ENCODE peak calls at places on chromosomes 12 and 14, in seven cellular contexts. O is HFFc6, M is dorsolateral prefrontal cortex, Y is fibroblast of lung, F is K562, C is foreskin keratinocyte, X is brain microvascular endothelial cell. I is an unnamed sample.

GRCh38 chr14:88993946-88994345 is 169.5 kb downstream of the TTC8 start:
- DNase-seq in O (peak), M (no peak), Y (peak), F (no peak), C (peak), X (peak), I (peak)

GRCh38 chr12:110743571-110744093 is 941 bp upstream of the PPP1CC start:
- DNase-seq in O (no peak), M (peak), Y (peak), F (peak), C (no peak), X (no peak), I (no peak)

GRCh38 chr14:86787782-86788181 is 1205.2 kb downstream of the GALC start:
- DNase-seq in O (peak), M (no peak), Y (peak), F (no peak), C (no peak), X (no peak), I (peak)

GRCh38 chr12:107749094-107749493 is 11.8 kb downstream of the PRDM4 start:
- DNase-seq in O (no peak), M (no peak), Y (peak), F (no peak), C (peak), X (no peak), I (peak)

GRCh38 chr14:104865069-104865630 is at the start of gene CEP170B:
- DNase-seq in O (no peak), M (no peak), Y (peak), F (peak), C (no peak), X (no peak), I (peak)

GRCh38 chr14:26466862-26467261 is 131.0 kb downstream of the NOVA1 start:
- DNase-seq in O (no peak), M (no peak), Y (no peak), F (no peak), C (no peak), X (no peak), I (no peak)

GRCh38 chr14:61076531-61076930 is 95.5 kb downstream of the SLC38A6 start:
- DNase-seq in O (no peak), M (no peak), Y (peak), F (no peak), C (no peak), X (peak), I (peak)

GRCh38 chr14:54837508-54838149 is 65.0 kb downstream of the GCH1 start:
- DNase-seq in O (no peak), M (no peak), Y (no peak), F (no peak), C (no peak), X (no peak), I (no peak)

GRCh38 chr14:24483604-24484252 is 24.3 kb downstream of the CMA1 start:
- DNase-seq in O (no peak), M (no peak), Y (peak), F (no peak), C (no peak), X (peak), I (no peak)

GRCh38 chr12:94150483-94151225 is 2.3 kb downstream of the PLXNC1 start:
- DNase-seq in O (no peak), M (no peak), Y (no peak), F (no peak), C (no peak), X (no peak), I (no peak)

GRCh38 chr14:39582028-39582654 is 149.9 kb upstream of the FBXO33 start:
- DNase-seq in O (no peak), M (no peak), Y (no peak), F (no peak), C (no peak), X (no peak), I (no peak)

GRCh38 chr12:19945559-19946485 is 422.5 kb upstream of the PDE3A start:
- DNase-seq in O (no peak), M (no peak), Y (peak), F (no peak), C (no peak), X (peak), I (peak)

GRCh38 chr12:72448089-72448488 is 175.9 kb downstream of the TRHDE start:
- DNase-seq in O (no peak), M (no peak), Y (no peak), F (no peak), C (no peak), X (no peak), I (peak)

GRCh38 chr14:59869381-59870255 is 958 bp downstream of the RTN1 start:
- DNase-seq in O (no peak), M (no peak), Y (no peak), F (no peak), C (no peak), X (no peak), I (peak)

GRCh38 chr14:37594238-37594915 is 672 bp downstream of the FOXA1 start:
- DNase-seq in O (peak), M (no peak), Y (peak), F (peak), C (peak), X (peak), I (peak)

GRCh38 chr12:66979270-66979669 is 289.9 kb upstream of the CAND1 start:
- DNase-seq in O (no peak), M (no peak), Y (no peak), F (no peak), C (no peak), X (no peak), I (no peak)

GRCh38 chr12:132664206-132665148 is 22.7 kb downstream of the POLE start:
- DNase-seq in O (no peak), M (no peak), Y (no peak), F (no peak), C (no peak), X (no peak), I (no peak)

GRCh38 chr12:65911321-65911720 is 87.0 kb downstream of the HMGA2 start:
- DNase-seq in O (peak), M (no peak), Y (peak), F (no peak), C (no peak), X (peak), I (peak)

GRCh38 chr12:104314242-104314614 is 10.7 kb downstream of the EID3 start:
- DNase-seq in O (no peak), M (no peak), Y (no peak), F (no peak), C (no peak), X (no peak), I (peak)

GRCh38 chr12:110577717-110578521 is 5.2 kb downstream of the PPTC7 start:
- DNase-seq in O (peak), M (no peak), Y (peak), F (peak), C (peak), X (peak), I (peak)

GRCh38 chr12:118055144-118055557 is 5.8 kb downstream of the WSB2 start:
- DNase-seq in O (no peak), M (no peak), Y (no peak), F (peak), C (no peak), X (no peak), I (peak)

GRCh38 chr14:87153391-87153790 is 839.6 kb downstream of the GALC start:
- DNase-seq in O (no peak), M (no peak), Y (peak), F (no peak), C (no peak), X (no peak), I (no peak)

GRCh38 chr12:113361574-113362370 is 3.4 kb downstream of the PLBD2 start:
- DNase-seq in O (no peak), M (no peak), Y (no peak), F (no peak), C (no peak), X (no peak), I (no peak)

GRCh38 chr14:51807355-51807754 is 53.1 kb upstream of the GNG2 start:
- DNase-seq in O (no peak), M (no peak), Y (peak), F (no peak), C (peak), X (no peak), I (no peak)

GRCh38 chr14:85122690-85123089 is 407.3 kb upstream of the FLRT2 start:
- DNase-seq in O (no peak), M (no peak), Y (peak), F (no peak), C (no peak), X (peak), I (peak)

GRCh38 chr14:32337759-32338158 is 8.7 kb downstream of the AKAP6 start:
- DNase-seq in O (no peak), M (no peak), Y (no peak), F (no peak), C (no peak), X (no peak), I (no peak)

GRCh38 chr12:88122666-88123065 is 19.2 kb downstream of the CEP290 start:
- DNase-seq in O (no peak), M (no peak), Y (no peak), F (no peak), C (no peak), X (no peak), I (no peak)

GRCh38 chr12:9615420-9616135 is 7.9 kb upstream of the KLRB1 start:
- DNase-seq in O (no peak), M (no peak), Y (no peak), F (no peak), C (no peak), X (no peak), I (no peak)

GRCh38 chr12:88179436-88180014 is 37.4 kb downstream of the TMTC3 start:
- DNase-seq in O (no peak), M (no peak), Y (no peak), F (no peak), C (no peak), X (no peak), I (no peak)

GRCh38 chr14:66606826-66607225 is 98.9 kb downstream of the GPHN start:
- DNase-seq in O (no peak), M (no peak), Y (no peak), F (no peak), C (no peak), X (no peak), I (no peak)

GRCh38 chr14:66613344-66613743 is 105.4 kb downstream of the GPHN start:
- DNase-seq in O (no peak), M (no peak), Y (no peak), F (no peak), C (no peak), X (no peak), I (no peak)

GRCh38 chr14:66610154-66610563 is 102.2 kb downstream of the GPHN start:
- DNase-seq in O (peak), M (no peak), Y (no peak), F (peak), C (no peak), X (no peak), I (no peak)
- TF ChIP-seq CTCF in O (peak), M (no peak), Y (peak), F (peak), C (peak), X (peak), I (no peak)

GRCh38 chr12:56874821-56875220 is 59.4 kb downstream of the SDR9C7 start:
- DNase-seq in O (no peak), M (no peak), Y (no peak), F (no peak), C (no peak), X (no peak), I (no peak)
- TF ChIP-seq CTCF in O (no peak), M (no peak), Y (no peak), F (no peak), C (no peak), X (no peak), I (no peak)

GRCh38 chr12:76878899-76879709 is at the start of gene CSRP2:
- DNase-seq in O (peak), M (peak), Y (peak), F (peak), C (peak), X (peak), I (peak)
- TF ChIP-seq CTCF in O (peak), M (no peak), Y (peak), F (no peak), C (peak), X (peak), I (peak)

DNA sequence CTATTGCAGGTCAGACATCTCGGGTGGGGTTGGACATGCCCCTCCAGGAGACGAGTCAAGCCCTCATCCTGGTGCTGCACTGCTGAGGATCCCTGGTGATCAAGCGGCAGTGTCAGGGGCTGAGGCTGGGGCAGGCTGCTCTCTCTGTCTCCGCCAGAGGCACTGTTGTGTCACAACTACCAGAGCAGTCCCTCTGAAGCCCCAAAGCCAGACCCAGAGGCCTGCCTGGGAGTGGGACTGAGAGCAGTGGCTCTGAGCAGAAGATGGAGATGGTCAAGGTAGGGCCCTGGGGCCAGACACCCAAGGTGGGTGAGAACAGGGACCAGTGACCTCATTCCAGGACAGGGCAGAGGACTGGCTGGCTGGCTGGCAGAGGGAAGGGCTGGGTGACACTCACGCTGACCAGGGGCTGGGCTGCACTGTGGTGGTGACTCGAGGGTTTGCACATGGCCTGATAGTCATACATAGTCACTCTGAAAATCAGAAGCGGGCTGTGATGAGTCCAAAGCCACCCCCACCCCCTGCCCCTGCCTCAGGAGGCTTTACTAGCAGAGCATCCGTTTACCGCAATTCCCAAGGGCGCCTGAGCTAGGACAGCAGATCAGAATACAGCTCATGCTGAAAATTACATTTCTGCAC is 19.6 kb upstream of the LRTM2 start:
- DNase-seq in O (peak), M (peak), Y (no peak), F (no peak), C (no peak), X (peak), I (no peak)
- TF ChIP-seq CTCF in O (peak), M (peak), Y (peak), F (peak), C (no peak), X (peak), I (peak)

DNA sequence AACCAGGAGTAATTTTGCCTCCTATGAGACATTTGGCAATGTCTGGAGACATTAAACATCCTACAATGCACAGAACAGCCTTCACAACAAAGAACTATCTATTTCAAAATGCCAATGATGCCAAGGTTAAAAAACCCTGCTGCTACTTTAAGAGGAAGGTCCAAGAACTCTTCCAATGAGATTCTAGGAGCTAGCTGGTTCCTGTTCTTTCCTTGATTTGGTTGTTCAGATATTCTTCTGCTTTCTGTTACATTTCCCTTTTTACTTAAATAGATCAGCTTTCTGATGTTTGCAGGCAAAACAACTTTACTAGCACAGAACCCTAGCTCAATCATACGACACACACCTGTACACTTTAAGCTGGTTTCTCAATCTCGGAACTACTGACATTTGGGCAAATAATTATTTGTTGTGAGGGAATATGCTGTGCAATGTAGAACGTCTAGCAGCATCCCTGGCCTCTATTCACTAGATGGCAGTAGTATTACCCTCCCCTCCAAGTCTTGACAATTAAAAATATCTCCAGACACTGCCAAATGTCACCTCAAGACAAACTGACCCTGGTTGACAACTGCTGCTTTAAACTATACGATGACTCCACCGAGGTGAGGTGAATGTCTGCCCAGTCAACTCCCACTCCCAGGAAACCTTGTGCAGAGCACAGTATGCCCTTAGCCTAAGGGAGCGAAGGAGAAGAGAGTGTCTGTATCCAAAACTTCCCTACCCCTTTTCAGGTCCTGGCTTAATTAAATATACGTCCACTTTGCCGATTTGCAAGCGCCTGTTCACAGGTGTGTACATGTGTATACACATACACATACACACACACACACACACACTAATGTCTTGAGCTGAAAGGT is 4.4 kb downstream of the BLTP3B start:
- DNase-seq in O (no peak), M (no peak), Y (no peak), F (peak), C (no peak), X (peak), I (peak)
- TF ChIP-seq CTCF in O (peak), M (peak), Y (peak), F (peak), C (peak), X (peak), I (no peak)

I was measured in foreskin fibroblast.